ENCODE peak calls at places on chromosome X, in four cellular contexts. D is K562, E is GM12878, P is HepG2. S is an unnamed sample.

GRCh38 chrX:136344321-136344720 is 43.6 kb downstream of the ADGRG4 start:
- DNase-seq in D (no peak), E (no peak), P (no peak), S (no peak)

GRCh38 chrX:39427492-39428289 is 626.4 kb downstream of the MID1IP1 start:
- DNase-seq in D (no peak), E (no peak), P (no peak), S (no peak)

GRCh38 chrX:136768469-136769084 is 12.2 kb downstream of the ARHGEF6 start:
- DNase-seq in D (peak), E (no peak), P (no peak), S (peak)

GRCh38 chrX:68833855-68834331 is 5.1 kb downstream of the EFNB1 start:
- DNase-seq in D (no peak), E (no peak), P (no peak), S (no peak)

GRCh38 chrX:53356186-53356585 is 66.3 kb downstream of the SMC1A start:
- DNase-seq in D (peak), E (no peak), P (no peak), S (peak)

GRCh38 chrX:12958461-12958860 is 16.4 kb upstream of the TMSB4X start:
- DNase-seq in D (no peak), E (no peak), P (no peak), S (no peak)

GRCh38 chrX:154396948-154397887 is 959 bp upstream of the RPL10 start:
- DNase-seq in D (peak), E (no peak), P (peak), S (peak)

GRCh38 chrX:47200385-47201150 is 6.9 kb downstream of the UBA1 start:
- DNase-seq in D (no peak), E (no peak), P (peak), S (no peak)

GRCh38 chrX:151725338-151725614 is 9.3 kb upstream of the CNGA2 start:
- DNase-seq in D (no peak), E (no peak), P (no peak), S (no peak)

DNA sequence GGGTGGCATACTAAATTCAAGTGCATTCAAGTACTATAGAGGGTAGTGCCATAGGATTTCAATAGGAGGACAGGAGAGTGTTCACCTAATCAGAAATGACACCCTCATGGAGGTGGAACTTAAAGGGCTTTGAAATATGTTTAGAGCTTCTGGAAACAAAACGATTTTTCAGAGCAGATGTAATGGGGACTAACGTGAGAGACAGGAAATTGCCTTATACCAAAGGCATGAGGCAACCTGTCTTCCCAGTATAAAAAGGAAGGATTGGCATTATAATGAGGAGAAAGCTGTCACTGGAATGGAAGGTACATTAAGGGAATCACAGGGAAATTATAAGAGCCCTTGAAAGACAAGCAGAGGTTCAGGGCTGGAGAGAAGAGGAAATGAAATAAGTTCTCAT is 116.3 kb upstream of the PNPLA4 start:
- DNase-seq in D (no peak), E (no peak), P (no peak), S (no peak)
- TF ChIP-seq SP1 in D (no peak), E (no peak), P (no peak), S (no peak)

DNA sequence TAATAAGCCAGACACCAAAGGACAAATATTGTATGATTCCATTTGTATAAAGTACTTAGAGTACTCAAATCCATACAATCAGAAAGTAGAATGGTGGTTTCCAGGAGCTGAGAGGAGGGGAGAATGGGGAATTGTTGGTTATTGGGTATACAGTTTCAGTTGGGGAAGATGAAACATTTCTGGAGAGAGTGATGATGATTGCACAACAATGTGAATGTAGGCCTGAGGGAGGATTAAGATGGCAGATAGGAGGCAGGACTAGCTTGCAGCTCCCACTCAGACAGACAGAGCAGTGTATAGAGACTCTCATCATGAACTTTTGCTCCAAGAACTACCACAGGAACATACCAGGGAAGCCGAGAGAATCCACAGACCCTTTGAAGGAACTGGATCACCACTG is 75.7 kb upstream of the PAK3 start:
- DNase-seq in D (no peak), E (no peak), P (no peak), S (no peak)
- TF ChIP-seq TARDBP in D (no peak), E (no peak), P (no peak), S (no peak)

GRCh38 chrX:4935846-4936245 is 1222.4 kb upstream of the PRKX start:
- DNase-seq in D (no peak), E (no peak), P (no peak), S (no peak)
- TF ChIP-seq FOXM1 in D (no peak), E (no peak), P (no peak), S (no peak)

GRCh38 chrX:24014388-24015018 is 12.5 kb downstream of the KLHL15 start:
- DNase-seq in D (no peak), E (peak), P (no peak), S (no peak)
- TF ChIP-seq SP1 in D (no peak), E (no peak), P (no peak), S (no peak)

GRCh38 chrX:67524950-67525691 is 18.7 kb upstream of the AR start:
- DNase-seq in D (no peak), E (no peak), P (no peak), S (no peak)

GRCh38 chrX:67523932-67524331 is 19.9 kb upstream of the AR start:
- DNase-seq in D (no peak), E (no peak), P (no peak), S (no peak)

GRCh38 chrX:67523002-67523711 is 20.7 kb upstream of the AR start:
- DNase-seq in D (no peak), E (no peak), P (no peak), S (no peak)

GRCh38 chrX:67520671-67521070 is 23.1 kb upstream of the AR start:
- DNase-seq in D (no peak), E (no peak), P (no peak), S (no peak)

GRCh38 chrX:67524428-67524827 is 19.4 kb upstream of the AR start:
- DNase-seq in D (no peak), E (no peak), P (no peak), S (no peak)
- TF ChIP-seq TARDBP in D (no peak), E (no peak), P (no peak), S (no peak)

GRCh38 chrX:41718481-41719245 is 5.3 kb upstream of the GPR82 start:
- DNase-seq in D (no peak), E (no peak), P (peak), S (no peak)

GRCh38 chrX:41722816-41723215 is 1.2 kb upstream of the GPR82 start:
- DNase-seq in D (no peak), E (no peak), P (no peak), S (no peak)

GRCh38 chrX:41721590-41721989 is 2.4 kb upstream of the GPR82 start:
- DNase-seq in D (no peak), E (no peak), P (no peak), S (no peak)

GRCh38 chrX:41722220-41722619 is 1.8 kb upstream of the GPR82 start:
- DNase-seq in D (no peak), E (no peak), P (no peak), S (no peak)

DNA sequence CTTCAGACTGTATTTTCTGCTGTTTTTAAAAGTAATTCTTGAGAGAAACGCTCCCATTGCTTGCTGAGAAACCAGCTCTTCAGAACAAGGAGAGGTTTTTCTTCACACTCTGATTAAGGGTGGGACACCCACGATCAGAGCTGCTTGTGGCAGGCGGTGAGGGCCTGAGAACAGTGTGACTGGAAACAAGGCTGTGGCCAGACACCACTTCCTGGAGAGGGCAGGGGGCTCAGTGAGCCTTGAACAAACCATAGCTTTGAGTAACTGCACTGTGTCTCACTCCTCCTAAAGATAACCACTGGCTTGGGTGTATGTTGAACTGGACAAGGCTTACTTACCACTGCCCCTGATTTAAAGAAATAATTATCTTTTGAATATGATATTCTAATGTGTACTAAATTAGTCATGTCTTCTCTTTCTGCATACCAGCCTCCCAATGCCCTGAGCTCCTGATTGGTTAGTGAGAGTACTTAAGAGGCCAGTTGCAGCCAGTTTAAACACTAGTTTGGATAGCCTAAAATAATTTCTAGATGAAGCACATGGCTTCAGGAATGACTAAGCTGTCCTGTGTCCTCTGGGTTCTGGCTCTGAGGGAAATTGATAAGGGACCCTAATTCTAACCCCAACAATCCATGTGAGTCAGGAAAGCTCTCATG is 3.7 kb upstream of the GPR82 start:
- DNase-seq in D (peak), E (peak), P (no peak), S (no peak)
- TF ChIP-seq FOXM1 in D (no peak), E (no peak), P (no peak), S (no peak)

DNA sequence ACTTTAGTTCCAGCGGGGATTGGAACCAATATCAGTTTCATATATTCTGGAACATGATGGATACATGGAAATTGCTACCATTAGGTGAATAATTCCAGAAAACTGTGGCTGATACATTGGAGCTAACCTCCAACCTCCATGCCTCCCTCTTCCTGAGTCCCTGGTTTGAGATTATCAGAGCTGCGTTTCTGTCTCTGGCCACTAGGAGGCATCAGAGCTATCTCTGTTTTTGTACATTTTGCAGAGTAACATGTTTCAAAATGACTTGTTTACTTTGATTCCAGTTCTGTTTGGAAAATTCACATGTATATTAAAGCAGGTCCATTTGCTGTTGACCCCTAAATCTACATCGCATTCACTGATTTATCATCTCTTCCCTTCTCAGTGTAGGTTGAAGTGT is 2.4 kb upstream of the RAB40AL start:
- DNase-seq in D (peak), E (no peak), P (peak), S (peak)
- TF ChIP-seq SP1 in D (no peak), E (no peak), P (no peak), S (no peak)

GRCh38 chrX:150085881-150086280 is 147.6 kb upstream of the EOLA2 start:
- DNase-seq in D (no peak), E (no peak), P (no peak), S (no peak)

GRCh38 chrX:150086371-150086770 is 148.1 kb upstream of the EOLA2 start:
- DNase-seq in D (no peak), E (no peak), P (peak), S (no peak)

GRCh38 chrX:150088766-150089518 is 150.7 kb upstream of the EOLA2 start:
- DNase-seq in D (no peak), E (no peak), P (no peak), S (no peak)

GRCh38 chrX:150087612-150088011 is 149.3 kb upstream of the EOLA2 start:
- DNase-seq in D (no peak), E (no peak), P (no peak), S (no peak)

DNA sequence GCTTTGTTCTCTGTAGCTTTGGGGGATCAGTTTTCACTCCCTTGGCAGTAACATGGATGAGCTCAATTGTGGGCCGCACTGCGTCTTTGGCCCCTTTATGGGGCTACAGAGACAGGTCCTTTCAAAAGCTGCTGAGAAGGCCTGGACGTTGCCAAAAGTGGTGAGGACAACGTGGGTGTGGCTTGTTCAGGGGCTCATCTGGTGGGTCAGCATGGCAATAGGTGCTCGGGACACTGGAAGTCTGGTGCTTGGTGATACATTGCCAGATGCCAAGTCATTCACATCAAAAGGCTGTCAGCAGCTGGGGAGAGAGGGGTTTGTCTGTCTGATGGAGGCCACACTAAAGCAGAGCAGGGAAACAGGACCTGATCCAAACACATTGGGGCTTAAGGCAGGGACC is 149.8 kb upstream of the EOLA2 start:
- DNase-seq in D (no peak), E (no peak), P (no peak), S (no peak)
- TF ChIP-seq TARDBP in D (no peak), E (no peak), P (no peak), S (no peak)

S was measured in HEK293T.